ENCODE peak calls at places on chromosomes 5 and 9, in seven cellular contexts. One of them, this sample, is unnamed.

GRCh38 chr5:125196479-125197183 is 450.2 kb upstream of the ZNF608 start:
- DNase-seq in suprapubic skin: no peak
- DNase-seq in ovary: no peak
- DNase-seq in A549: no peak
- DNase-seq in stomach: no peak
- DNase-seq in transverse colon: no peak
- DNase-seq in HepG2: no peak
- DNase-seq in this sample: no peak

GRCh38 chr5:149205625-149206523 is 64.6 kb downstream of the ABLIM3 start:
- DNase-seq in A549: no peak
- DNase-seq in suprapubic skin: no peak
- DNase-seq in ovary: no peak
- DNase-seq in HepG2: no peak
- DNase-seq in stomach: no peak
- DNase-seq in transverse colon: no peak
- DNase-seq in this sample: peak

GRCh38 chr5:108700928-108701327 is 46.8 kb upstream of the FER start:
- DNase-seq in ovary: no peak
- DNase-seq in HepG2: no peak
- DNase-seq in A549: no peak
- DNase-seq in stomach: no peak
- DNase-seq in transverse colon: no peak
- DNase-seq in suprapubic skin: no peak
- DNase-seq in this sample: no peak

GRCh38 chr5:119032653-119033052 is 38.2 kb upstream of the DMXL1 start:
- DNase-seq in HepG2: no peak
- DNase-seq in stomach: no peak
- DNase-seq in transverse colon: no peak
- DNase-seq in suprapubic skin: no peak
- DNase-seq in ovary: no peak
- DNase-seq in A549: no peak
- DNase-seq in this sample: no peak

GRCh38 chr9:95645992-95646391 is 129.2 kb upstream of the PTCH1 start:
- DNase-seq in ovary: no peak
- DNase-seq in HepG2: no peak
- DNase-seq in stomach: no peak
- DNase-seq in A549: no peak
- DNase-seq in transverse colon: no peak
- DNase-seq in suprapubic skin: no peak
- DNase-seq in this sample: no peak

GRCh38 chr5:172074896-172075295 is 68.5 kb upstream of the FBXW11 start:
- DNase-seq in HepG2: no peak
- DNase-seq in suprapubic skin: no peak
- DNase-seq in A549: no peak
- DNase-seq in stomach: no peak
- DNase-seq in transverse colon: no peak
- DNase-seq in ovary: no peak
- DNase-seq in this sample: no peak

GRCh38 chr5:110165366-110165765 is 475.6 kb downstream of the MAN2A1 start:
- DNase-seq in stomach: no peak
- DNase-seq in transverse colon: no peak
- DNase-seq in HepG2: no peak
- DNase-seq in suprapubic skin: no peak
- DNase-seq in ovary: no peak
- DNase-seq in A549: no peak
- DNase-seq in this sample: no peak

GRCh38 chr9:129718647-129719046 is 34.2 kb downstream of the PTGES start:
- DNase-seq in ovary: no peak
- DNase-seq in A549: no peak
- DNase-seq in stomach: no peak
- DNase-seq in transverse colon: no peak
- DNase-seq in suprapubic skin: no peak
- DNase-seq in HepG2: no peak
- DNase-seq in this sample: no peak

GRCh38 chr9:3716415-3716814 is 190.6 kb upstream of the RFX3 start:
- DNase-seq in stomach: no peak
- DNase-seq in suprapubic skin: no peak
- DNase-seq in transverse colon: no peak
- DNase-seq in ovary: no peak
- DNase-seq in A549: no peak
- DNase-seq in HepG2: no peak
- DNase-seq in this sample: no peak

GRCh38 chr9:78261403-78262001 is 25.6 kb downstream of the CEP78 start:
- DNase-seq in transverse colon: no peak
- DNase-seq in suprapubic skin: no peak
- DNase-seq in ovary: no peak
- DNase-seq in HepG2: peak
- DNase-seq in stomach: no peak
- DNase-seq in A549: peak
- DNase-seq in this sample: no peak

GRCh38 chr9:125748511-125749099 is 1.4 kb downstream of the PBX3 start:
- DNase-seq in ovary: peak
- DNase-seq in suprapubic skin: no peak
- DNase-seq in A549: no peak
- DNase-seq in transverse colon: no peak
- DNase-seq in stomach: no peak
- DNase-seq in HepG2: no peak
- DNase-seq in this sample: no peak

GRCh38 chr9:10007356-10007755 is 605.4 kb downstream of the PTPRD start:
- DNase-seq in suprapubic skin: no peak
- DNase-seq in ovary: no peak
- DNase-seq in transverse colon: no peak
- DNase-seq in A549: no peak
- DNase-seq in stomach: no peak
- DNase-seq in HepG2: no peak
- DNase-seq in this sample: no peak

GRCh38 chr5:153504726-153505125 is 14.3 kb downstream of the GRIA1 start:
- DNase-seq in A549: no peak
- DNase-seq in HepG2: no peak
- DNase-seq in suprapubic skin: no peak
- DNase-seq in transverse colon: no peak
- DNase-seq in ovary: no peak
- DNase-seq in stomach: no peak
- DNase-seq in this sample: no peak

GRCh38 chr9:106934424-106934823 is 71.5 kb downstream of the ZNF462 start:
- DNase-seq in HepG2: no peak
- DNase-seq in suprapubic skin: no peak
- DNase-seq in stomach: no peak
- DNase-seq in A549: no peak
- DNase-seq in transverse colon: no peak
- DNase-seq in ovary: no peak
- DNase-seq in this sample: no peak

GRCh38 chr9:110058304-110058953 is 149.5 kb downstream of the C9orf152 start:
- DNase-seq in ovary: no peak
- DNase-seq in A549: peak
- DNase-seq in suprapubic skin: no peak
- DNase-seq in stomach: peak
- DNase-seq in transverse colon: peak
- DNase-seq in HepG2: peak
- DNase-seq in this sample: no peak

GRCh38 chr9:117414906-117415583 is at the start of gene ASTN2:
- DNase-seq in A549: no peak
- DNase-seq in HepG2: no peak
- DNase-seq in ovary: no peak
- DNase-seq in suprapubic skin: no peak
- DNase-seq in transverse colon: no peak
- DNase-seq in stomach: no peak
- DNase-seq in this sample: no peak

DNA sequence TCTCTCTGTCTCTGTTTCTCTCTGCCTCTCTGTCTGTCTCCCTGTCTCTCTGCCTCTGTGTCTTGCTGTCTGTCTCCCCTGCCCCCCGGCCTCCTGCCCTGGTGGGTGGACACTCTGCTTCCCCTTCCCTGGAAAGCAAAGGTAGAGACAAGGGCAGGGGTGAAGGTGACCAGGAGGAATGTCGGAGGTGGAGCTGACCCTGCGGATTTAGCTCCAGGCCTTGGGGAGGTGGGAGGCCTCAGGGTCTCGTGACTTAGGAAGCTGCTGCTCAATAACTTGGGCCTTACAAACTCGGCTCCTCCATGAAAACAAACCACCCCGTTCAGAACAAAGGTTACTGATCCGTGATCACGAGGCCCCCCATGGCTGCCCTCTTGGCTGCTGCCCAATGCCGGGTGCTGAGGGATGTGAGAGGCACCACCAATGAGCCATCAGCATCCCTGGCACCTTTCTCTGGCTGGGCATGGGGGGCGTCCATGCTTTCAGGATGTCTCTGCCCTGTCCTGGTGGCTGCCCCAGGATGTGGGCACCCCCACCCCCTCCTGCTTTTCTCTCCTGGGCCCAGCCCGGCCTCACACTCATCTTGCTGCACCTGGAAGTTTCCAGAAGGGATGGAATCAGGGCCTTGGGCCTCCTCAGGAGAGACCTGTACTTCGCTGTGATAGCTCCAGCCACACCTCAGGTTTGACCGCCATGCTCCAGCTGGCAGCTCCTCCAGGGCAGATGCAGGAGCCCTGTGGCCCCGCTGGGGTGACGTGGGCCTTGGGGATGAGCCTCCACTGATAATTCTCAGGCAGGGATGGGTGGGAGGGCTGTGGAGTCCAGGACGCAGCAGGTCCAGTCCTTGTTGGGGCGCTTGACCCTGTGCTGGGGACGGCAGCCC is 14.8 kb upstream of the SLC6A19 start:
- DNase-seq in HepG2: peak
- DNase-seq in stomach: no peak
- DNase-seq in suprapubic skin: no peak
- DNase-seq in A549: no peak
- DNase-seq in ovary: no peak
- DNase-seq in transverse colon: no peak
- DNase-seq in this sample: no peak
- TF ChIP-seq EP300 in HepG2: peak
- TF ChIP-seq EP300 in stomach: no peak
- TF ChIP-seq EP300 in suprapubic skin: no peak
- TF ChIP-seq EP300 in A549: no peak
- TF ChIP-seq EP300 in ovary: no peak
- TF ChIP-seq EP300 in transverse colon: no peak
- TF ChIP-seq EP300 in this sample: no peak

DNA sequence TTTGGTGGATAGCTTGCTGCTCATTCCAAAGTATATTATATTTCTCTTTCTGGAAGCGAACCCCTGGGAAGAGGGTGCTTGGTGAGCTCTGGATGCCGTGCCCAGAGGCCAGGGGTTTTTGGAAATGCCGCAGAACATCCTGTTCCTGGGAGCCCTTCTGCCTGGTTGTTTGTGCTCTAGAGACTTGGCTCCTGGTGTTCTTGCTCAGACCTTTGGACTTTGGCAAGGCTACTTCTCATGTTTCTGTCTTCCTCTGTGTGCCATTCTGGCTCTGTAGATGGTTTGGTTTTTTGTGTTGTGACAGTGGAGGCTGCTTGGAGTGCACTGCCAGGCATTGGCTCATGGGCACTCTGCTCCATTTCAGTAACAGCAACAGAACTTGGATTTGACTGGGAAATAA is 94.4 kb downstream of the PCSK1 start:
- DNase-seq in stomach: peak
- DNase-seq in ovary: no peak
- DNase-seq in suprapubic skin: no peak
- DNase-seq in HepG2: peak
- DNase-seq in A549: no peak
- DNase-seq in transverse colon: peak
- DNase-seq in this sample: no peak
- TF ChIP-seq EP300 in stomach: peak
- TF ChIP-seq EP300 in ovary: no peak
- TF ChIP-seq EP300 in suprapubic skin: no peak
- TF ChIP-seq EP300 in HepG2: peak
- TF ChIP-seq EP300 in A549: no peak
- TF ChIP-seq EP300 in transverse colon: no peak
- TF ChIP-seq EP300 in this sample: peak

GRCh38 chr5:55530669-55531068 is 4.1 kb downstream of the PLPP1 start:
- DNase-seq in HepG2: no peak
- DNase-seq in ovary: no peak
- DNase-seq in suprapubic skin: no peak
- DNase-seq in stomach: no peak
- DNase-seq in transverse colon: no peak
- DNase-seq in A549: no peak
- DNase-seq in this sample: no peak

GRCh38 chr5:55538621-55539020 is 3.9 kb upstream of the PLPP1 start:
- DNase-seq in ovary: no peak
- DNase-seq in A549: no peak
- DNase-seq in stomach: no peak
- DNase-seq in transverse colon: no peak
- DNase-seq in HepG2: no peak
- DNase-seq in suprapubic skin: no peak
- DNase-seq in this sample: no peak

GRCh38 chr5:55533806-55534435 is 843 bp downstream of the PLPP1 start:
- DNase-seq in stomach: peak
- DNase-seq in ovary: no peak
- DNase-seq in HepG2: peak
- DNase-seq in A549: peak
- DNase-seq in transverse colon: peak
- DNase-seq in suprapubic skin: no peak
- DNase-seq in this sample: no peak

GRCh38 chr5:55535199-55535905 is 588 bp upstream of the PLPP1 start:
- DNase-seq in stomach: no peak
- DNase-seq in A549: no peak
- DNase-seq in transverse colon: no peak
- DNase-seq in suprapubic skin: no peak
- DNase-seq in ovary: no peak
- DNase-seq in HepG2: no peak
- DNase-seq in this sample: no peak

GRCh38 chr5:55534436-55535198 is at the start of gene PLPP1:
- DNase-seq in A549: peak
- DNase-seq in HepG2: peak
- DNase-seq in stomach: peak
- DNase-seq in ovary: peak
- DNase-seq in suprapubic skin: peak
- DNase-seq in transverse colon: peak
- DNase-seq in this sample: peak
- TF ChIP-seq EP300 in A549: no peak
- TF ChIP-seq EP300 in HepG2: no peak
- TF ChIP-seq EP300 in stomach: no peak
- TF ChIP-seq EP300 in ovary: no peak
- TF ChIP-seq EP300 in suprapubic skin: no peak
- TF ChIP-seq EP300 in transverse colon: no peak
- TF ChIP-seq EP300 in this sample: no peak

GRCh38 chr5:10563940-10564837 is at the start of gene ANKRD33B:
- DNase-seq in HepG2: peak
- DNase-seq in stomach: peak
- DNase-seq in ovary: peak
- DNase-seq in suprapubic skin: no peak
- DNase-seq in A549: peak
- DNase-seq in transverse colon: peak
- DNase-seq in this sample: no peak
- TF ChIP-seq EP300 in HepG2: no peak
- TF ChIP-seq EP300 in stomach: no peak
- TF ChIP-seq EP300 in ovary: no peak
- TF ChIP-seq EP300 in suprapubic skin: no peak
- TF ChIP-seq EP300 in A549: no peak
- TF ChIP-seq EP300 in transverse colon: no peak
- TF ChIP-seq EP300 in this sample: no peak

GRCh38 chr9:89519393-89519805 is 21.5 kb upstream of the SEMA4D start:
- DNase-seq in HepG2: peak
- DNase-seq in suprapubic skin: no peak
- DNase-seq in transverse colon: no peak
- DNase-seq in A549: no peak
- DNase-seq in ovary: no peak
- DNase-seq in stomach: peak
- DNase-seq in this sample: no peak
- TF ChIP-seq EP300 in HepG2: no peak
- TF ChIP-seq EP300 in suprapubic skin: no peak
- TF ChIP-seq EP300 in transverse colon: no peak
- TF ChIP-seq EP300 in A549: no peak
- TF ChIP-seq EP300 in ovary: no peak
- TF ChIP-seq EP300 in stomach: no peak
- TF ChIP-seq EP300 in this sample: no peak